ENCODE peak calls at places on chromosomes 11 and 22, in five cellular contexts. Q is K562; P is CD8-positive, alpha-beta memory T cell; S is upper lobe of right lung; C is naive thymus-derived CD4-positive, alpha-beta T cell. T is an unnamed sample.

GRCh38 chr11:122197055-122197987 is 81.3 kb upstream of the BLID start:
- DNase-seq in Q (no peak), P (no peak), S (no peak), C (no peak), T (no peak)

GRCh38 chr22:28018461-28018927 is 99.4 kb upstream of the PITPNB start:
- DNase-seq in Q (no peak), P (no peak), S (peak), C (no peak), T (no peak)

GRCh38 chr11:105609832-105610781 is at the start of gene GRIA4:
- DNase-seq in Q (no peak), P (no peak), S (peak), C (no peak), T (peak)

GRCh38 chr11:125085301-125086081 is 22.4 kb downstream of the SLC37A2 start:
- DNase-seq in Q (no peak), P (no peak), S (peak), C (no peak), T (no peak)

GRCh38 chr11:102869354-102869753 is 5.4 kb downstream of the MMP12 start:
- DNase-seq in Q (no peak), P (no peak), S (no peak), C (no peak), T (no peak)

GRCh38 chr11:122138759-122139594 is 23.0 kb upstream of the BLID start:
- DNase-seq in Q (no peak), P (no peak), S (no peak), C (no peak), T (no peak)

GRCh38 chr11:126892781-126893180 is 107.8 kb downstream of the KIRREL3 start:
- DNase-seq in Q (no peak), P (no peak), S (no peak), C (no peak), T (no peak)

GRCh38 chr22:47653921-47654320 is 891.5 kb downstream of the TBC1D22A start:
- DNase-seq in Q (no peak), P (no peak), S (no peak), C (no peak), T (no peak)

GRCh38 chr22:44776535-44777363 is 24.4 kb downstream of the ARHGAP8 start:
- DNase-seq in Q (no peak), P (no peak), S (no peak), C (no peak), T (no peak)

GRCh38 chr11:98734686-98735085 is 286.1 kb upstream of the CNTN5 start:
- DNase-seq in Q (no peak), P (no peak), S (no peak), C (no peak), T (no peak)

GRCh38 chr11:61372659-61373058 is 10.5 kb downstream of the TMEM138 start:
- DNase-seq in Q (no peak), P (no peak), S (no peak), C (no peak), T (no peak)

DNA sequence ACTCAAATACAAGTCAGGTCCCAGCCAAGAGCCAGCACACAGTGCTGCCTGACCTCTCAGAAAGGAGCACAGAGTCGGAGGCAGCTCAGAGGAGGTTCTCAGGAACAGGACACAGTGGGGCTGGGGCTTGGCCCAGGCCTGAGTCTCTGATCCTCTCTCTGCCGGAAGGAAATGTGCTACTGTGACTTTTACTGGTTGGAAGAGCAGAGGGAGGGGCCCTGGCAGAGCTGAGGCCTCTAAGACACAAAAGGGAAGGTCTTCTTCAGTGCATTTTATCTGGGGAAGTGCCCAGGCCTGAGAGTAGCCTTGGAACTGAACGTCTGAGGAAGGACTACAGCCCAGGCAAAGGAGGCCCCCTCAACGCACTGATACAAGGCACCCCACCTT is 16.2 kb upstream of the CASTOR1 start:
- DNase-seq in Q (no peak), P (peak), S (peak), C (peak), T (no peak)
- H3K27ac ChIP-seq in Q (peak), P (peak), S (peak), C (peak), T (peak)

GRCh38 chr11:104221455-104221854 is 57.5 kb upstream of the PDGFD start:
- DNase-seq in Q (no peak), P (no peak), S (no peak), C (no peak), T (no peak)
- H3K27ac ChIP-seq in Q (no peak), P (no peak), S (no peak), C (no peak), T (no peak)

DNA sequence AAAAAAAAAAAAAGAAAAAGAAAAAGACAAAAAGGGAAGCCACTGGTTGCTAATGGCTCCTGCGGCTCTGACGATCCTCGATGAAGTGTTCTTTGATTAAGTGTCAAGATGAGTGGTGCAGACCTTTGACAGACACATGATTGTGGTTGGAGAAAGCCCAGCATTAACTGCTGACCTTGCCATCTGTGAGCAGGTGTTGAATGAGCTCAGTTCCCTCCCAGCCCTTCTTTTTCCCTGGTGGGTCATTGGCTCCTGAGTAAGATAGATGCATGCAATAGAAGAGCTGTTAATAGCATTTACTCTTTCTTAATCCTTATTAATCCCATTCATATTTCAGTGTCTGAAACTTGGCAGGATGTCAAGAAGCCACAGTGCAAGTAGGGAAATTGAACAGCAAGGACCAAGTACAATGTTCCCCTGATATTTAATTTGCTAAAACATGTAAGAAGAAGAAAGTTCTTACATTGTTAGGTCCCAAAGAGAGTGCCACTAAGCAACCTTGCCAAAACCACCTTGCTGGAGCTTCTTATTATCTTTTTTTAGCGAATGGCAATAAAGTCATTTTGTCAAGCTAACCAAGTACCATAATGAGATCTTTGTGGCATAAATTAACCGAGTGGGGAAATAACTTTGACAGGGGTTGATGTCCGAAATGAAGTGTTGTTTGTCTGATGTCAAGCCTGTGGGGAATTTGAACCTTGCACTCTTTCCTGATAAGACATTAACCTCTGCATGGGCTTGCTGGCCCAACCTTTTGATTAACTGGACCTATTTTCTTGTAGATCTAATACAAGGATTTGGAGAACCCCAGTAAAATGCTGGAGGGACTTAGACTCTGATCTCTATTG is 113.7 kb downstream of the PTPRJ start:
- DNase-seq in Q (no peak), P (no peak), S (no peak), C (no peak), T (no peak)
- H3K27ac ChIP-seq in Q (no peak), P (no peak), S (no peak), C (no peak), T (peak)

DNA sequence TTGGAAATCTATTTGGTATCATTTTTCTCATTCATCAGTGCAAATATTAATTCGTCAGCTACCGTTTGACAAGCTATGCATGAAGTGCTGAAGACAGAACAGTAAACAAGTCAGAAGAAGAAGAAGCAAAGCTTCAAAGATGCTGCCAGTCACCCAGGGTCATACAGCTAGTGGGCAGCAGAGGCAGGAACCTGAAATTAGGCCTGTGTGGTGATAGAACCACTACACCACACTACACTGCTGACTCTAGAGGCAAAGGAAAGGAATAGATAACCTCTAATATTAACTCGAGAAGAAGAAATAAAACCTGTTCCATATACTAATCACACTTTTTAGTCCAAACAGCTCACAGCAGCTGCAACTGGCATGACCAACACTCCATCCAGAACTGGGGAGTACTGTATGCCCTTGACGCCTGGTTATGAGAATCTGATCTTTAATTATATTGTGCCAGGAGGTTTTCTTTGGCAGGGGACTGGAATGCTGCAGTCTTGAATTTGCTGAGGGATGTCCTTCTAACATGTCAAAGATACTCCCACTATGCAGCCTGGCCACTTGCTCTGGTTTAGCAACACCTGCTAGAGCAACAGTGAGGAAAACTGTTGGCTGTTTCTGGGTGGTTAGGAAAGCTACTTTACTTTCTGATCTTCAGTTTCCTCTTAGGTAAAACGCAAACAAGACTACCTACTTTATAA is 73.0 kb downstream of the PAK1 start:
- DNase-seq in Q (no peak), P (no peak), S (no peak), C (no peak), T (no peak)
- H3K27ac ChIP-seq in Q (no peak), P (no peak), S (no peak), C (no peak), T (no peak)

GRCh38 chr22:23564276-23564675 is 15.8 kb downstream of the IGLL1 start:
- DNase-seq in Q (no peak), P (no peak), S (no peak), C (no peak), T (no peak)
- H3K27ac ChIP-seq in Q (no peak), P (no peak), S (no peak), C (no peak), T (no peak)

GRCh38 chr11:2803186-2804057 is 82.2 kb downstream of the CDKN1C start:
- DNase-seq in Q (no peak), P (no peak), S (peak), C (no peak), T (no peak)

GRCh38 chr11:2806351-2807058 is 79.1 kb downstream of the CDKN1C start:
- DNase-seq in Q (no peak), P (no peak), S (peak), C (no peak), T (no peak)

GRCh38 chr11:2804189-2804588 is 81.4 kb downstream of the CDKN1C start:
- DNase-seq in Q (no peak), P (no peak), S (peak), C (no peak), T (no peak)

GRCh38 chr11:2805388-2806057 is 80.1 kb downstream of the CDKN1C start:
- DNase-seq in Q (no peak), P (no peak), S (no peak), C (no peak), T (no peak)

GRCh38 chr11:2804701-2805387 is 80.7 kb downstream of the CDKN1C start:
- DNase-seq in Q (no peak), P (no peak), S (peak), C (no peak), T (no peak)
- H3K27ac ChIP-seq in Q (no peak), P (no peak), S (no peak), C (no peak), T (peak)

DNA sequence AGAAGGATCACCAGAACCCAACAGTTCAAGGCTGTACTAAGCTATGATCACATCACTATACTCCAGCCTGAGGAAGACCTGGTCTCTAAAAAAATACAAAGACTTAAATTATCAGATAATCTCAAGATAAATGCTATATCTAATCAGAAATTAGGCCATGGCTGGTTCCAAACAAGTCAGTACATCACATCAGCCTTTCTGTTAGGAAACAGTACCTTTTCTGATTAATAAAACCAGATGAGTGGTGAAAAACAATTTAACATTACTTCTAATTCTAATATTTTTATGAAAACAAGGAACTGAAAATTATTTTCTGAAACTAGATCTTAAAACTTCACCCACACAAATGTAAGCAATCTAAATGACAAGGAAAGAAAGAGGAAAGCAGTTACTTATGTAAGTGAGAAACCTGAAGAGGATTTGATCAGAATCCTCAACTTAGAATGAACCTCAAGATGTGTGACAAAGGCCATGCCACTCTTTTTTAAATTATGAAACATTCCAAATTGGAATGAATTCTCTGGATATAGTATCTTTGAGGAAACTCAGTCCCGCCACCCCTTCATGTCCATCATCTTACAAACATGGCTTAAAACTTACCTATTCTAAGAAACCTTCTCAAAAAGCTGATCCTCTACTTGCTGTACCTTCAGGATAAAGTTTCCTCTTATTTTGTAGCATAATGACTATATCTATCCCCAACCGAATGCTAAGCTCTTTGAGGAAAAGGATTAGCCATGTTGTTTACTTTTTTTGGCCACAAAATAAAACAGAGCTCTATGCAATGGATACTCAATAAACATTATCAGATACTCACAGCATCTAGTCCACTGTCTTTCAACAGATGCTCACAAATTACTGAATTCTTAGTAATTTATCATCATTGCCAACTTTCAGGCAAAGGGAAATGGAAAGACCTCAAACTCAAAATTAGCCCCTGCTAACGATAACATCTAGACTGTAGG is 132.0 kb downstream of the MRTFA start:
- DNase-seq in Q (no peak), P (no peak), S (no peak), C (no peak), T (no peak)
- H3K27ac ChIP-seq in Q (no peak), P (no peak), S (no peak), C (no peak), T (no peak)

T was measured in caudate nucleus.